ENCODE peak calls at places on chromosomes 2 and 18, in eight cellular contexts. One of them, this sample, is unnamed. For H3K4me1, the result is how much of the 10 kb centered on the place peaks cover.

GRCh38 chr2:145286716-145287115 is 766.8 kb upstream of the ZEB2 start:
- DNase-seq in astrocyte: no peak
- DNase-seq in transverse colon: no peak
- DNase-seq in foreskin keratinocyte: no peak
- DNase-seq in mucosa of descending colon: no peak
- DNase-seq in mammary epithelial cell: no peak
- DNase-seq in effector memory CD4-positive, alpha-beta T cell: no peak
- DNase-seq in K562: no peak
- DNase-seq in this sample: no peak

GRCh38 chr2:157657858-157658257 is 29.2 kb upstream of the ACVR1C start:
- DNase-seq in mucosa of descending colon: no peak
- DNase-seq in effector memory CD4-positive, alpha-beta T cell: no peak
- DNase-seq in astrocyte: no peak
- DNase-seq in transverse colon: no peak
- DNase-seq in mammary epithelial cell: no peak
- DNase-seq in foreskin keratinocyte: no peak
- DNase-seq in K562: no peak
- DNase-seq in this sample: no peak

GRCh38 chr2:205877501-205877900 is 195.2 kb downstream of the NRP2 start:
- DNase-seq in mucosa of descending colon: no peak
- DNase-seq in foreskin keratinocyte: no peak
- DNase-seq in astrocyte: no peak
- DNase-seq in effector memory CD4-positive, alpha-beta T cell: no peak
- DNase-seq in K562: no peak
- DNase-seq in mammary epithelial cell: no peak
- DNase-seq in transverse colon: no peak
- DNase-seq in this sample: no peak

GRCh38 chr2:191109888-191110287 is 40.9 kb downstream of the STAT4 start:
- DNase-seq in foreskin keratinocyte: no peak
- DNase-seq in mucosa of descending colon: no peak
- DNase-seq in astrocyte: peak
- DNase-seq in effector memory CD4-positive, alpha-beta T cell: no peak
- DNase-seq in K562: no peak
- DNase-seq in transverse colon: no peak
- DNase-seq in mammary epithelial cell: no peak
- DNase-seq in this sample: no peak

GRCh38 chr2:9228088-9228751 is 21.6 kb downstream of the ASAP2 start:
- DNase-seq in transverse colon: no peak
- DNase-seq in effector memory CD4-positive, alpha-beta T cell: no peak
- DNase-seq in K562: no peak
- DNase-seq in foreskin keratinocyte: no peak
- DNase-seq in mammary epithelial cell: no peak
- DNase-seq in astrocyte: peak
- DNase-seq in mucosa of descending colon: no peak
- DNase-seq in this sample: no peak

GRCh38 chr2:96507957-96508520 is 2.9 kb upstream of the NEURL3 start:
- DNase-seq in astrocyte: no peak
- DNase-seq in foreskin keratinocyte: no peak
- DNase-seq in mucosa of descending colon: peak
- DNase-seq in mammary epithelial cell: peak
- DNase-seq in transverse colon: peak
- DNase-seq in K562: peak
- DNase-seq in effector memory CD4-positive, alpha-beta T cell: peak
- DNase-seq in this sample: peak

GRCh38 chr2:104375206-104375605 is 478.7 kb upstream of the POU3F3 start:
- DNase-seq in mammary epithelial cell: no peak
- DNase-seq in foreskin keratinocyte: no peak
- DNase-seq in astrocyte: no peak
- DNase-seq in mucosa of descending colon: no peak
- DNase-seq in K562: no peak
- DNase-seq in effector memory CD4-positive, alpha-beta T cell: no peak
- DNase-seq in transverse colon: no peak
- DNase-seq in this sample: no peak

GRCh38 chr18:24227976-24228660 is 89.3 kb downstream of the CABYR start:
- DNase-seq in transverse colon: no peak
- DNase-seq in K562: no peak
- DNase-seq in foreskin keratinocyte: no peak
- DNase-seq in mammary epithelial cell: peak
- DNase-seq in mucosa of descending colon: no peak
- DNase-seq in effector memory CD4-positive, alpha-beta T cell: no peak
- DNase-seq in astrocyte: peak
- DNase-seq in this sample: peak

GRCh38 chr2:64275174-64275466 is 130.9 kb upstream of the PELI1 start:
- DNase-seq in mucosa of descending colon: no peak
- DNase-seq in mammary epithelial cell: no peak
- DNase-seq in foreskin keratinocyte: no peak
- DNase-seq in astrocyte: no peak
- DNase-seq in effector memory CD4-positive, alpha-beta T cell: no peak
- DNase-seq in transverse colon: no peak
- DNase-seq in K562: no peak
- DNase-seq in this sample: no peak

GRCh38 chr2:45128580-45128997 is 119.3 kb upstream of the SIX2 start:
- DNase-seq in foreskin keratinocyte: peak
- DNase-seq in K562: no peak
- DNase-seq in transverse colon: no peak
- DNase-seq in astrocyte: peak
- DNase-seq in effector memory CD4-positive, alpha-beta T cell: no peak
- DNase-seq in mucosa of descending colon: no peak
- DNase-seq in mammary epithelial cell: peak
- DNase-seq in this sample: no peak

GRCh38 chr18:21183670-21184069 is 58.4 kb upstream of the GREB1L start:
- DNase-seq in astrocyte: no peak
- DNase-seq in transverse colon: no peak
- DNase-seq in effector memory CD4-positive, alpha-beta T cell: no peak
- DNase-seq in foreskin keratinocyte: peak
- DNase-seq in mucosa of descending colon: no peak
- DNase-seq in K562: no peak
- DNase-seq in mammary epithelial cell: peak
- DNase-seq in this sample: no peak

GRCh38 chr18:29041976-29042375 is 865.0 kb upstream of the CDH2 start:
- DNase-seq in K562: no peak
- DNase-seq in astrocyte: no peak
- DNase-seq in foreskin keratinocyte: no peak
- DNase-seq in effector memory CD4-positive, alpha-beta T cell: no peak
- DNase-seq in mammary epithelial cell: peak
- DNase-seq in transverse colon: no peak
- DNase-seq in mucosa of descending colon: no peak
- DNase-seq in this sample: no peak

GRCh38 chr18:80247403-80247916 is at the start of gene PARD6G:
- DNase-seq in effector memory CD4-positive, alpha-beta T cell: peak
- DNase-seq in mammary epithelial cell: peak
- DNase-seq in K562: peak
- DNase-seq in transverse colon: peak
- DNase-seq in mucosa of descending colon: peak
- DNase-seq in astrocyte: peak
- DNase-seq in foreskin keratinocyte: no peak
- DNase-seq in this sample: peak

GRCh38 chr2:41847744-41848441 is 199.9 kb upstream of the PKDCC start:
- DNase-seq in foreskin keratinocyte: no peak
- DNase-seq in astrocyte: no peak
- DNase-seq in mammary epithelial cell: peak
- DNase-seq in effector memory CD4-positive, alpha-beta T cell: no peak
- DNase-seq in transverse colon: no peak
- DNase-seq in mucosa of descending colon: no peak
- DNase-seq in K562: no peak
- DNase-seq in this sample: no peak

GRCh38 chr2:238281826-238282480 is 6.5 kb downstream of the PER2 start:
- DNase-seq in K562: no peak
- DNase-seq in foreskin keratinocyte: no peak
- DNase-seq in transverse colon: no peak
- DNase-seq in mammary epithelial cell: no peak
- DNase-seq in mucosa of descending colon: peak
- DNase-seq in effector memory CD4-positive, alpha-beta T cell: no peak
- DNase-seq in astrocyte: no peak
- DNase-seq in this sample: no peak

GRCh38 chr2:689877-690510 is 12.8 kb upstream of the TMEM18 start:
- DNase-seq in astrocyte: no peak
- DNase-seq in transverse colon: no peak
- DNase-seq in effector memory CD4-positive, alpha-beta T cell: no peak
- DNase-seq in foreskin keratinocyte: no peak
- DNase-seq in mammary epithelial cell: no peak
- DNase-seq in K562: no peak
- DNase-seq in mucosa of descending colon: no peak
- DNase-seq in this sample: no peak

DNA sequence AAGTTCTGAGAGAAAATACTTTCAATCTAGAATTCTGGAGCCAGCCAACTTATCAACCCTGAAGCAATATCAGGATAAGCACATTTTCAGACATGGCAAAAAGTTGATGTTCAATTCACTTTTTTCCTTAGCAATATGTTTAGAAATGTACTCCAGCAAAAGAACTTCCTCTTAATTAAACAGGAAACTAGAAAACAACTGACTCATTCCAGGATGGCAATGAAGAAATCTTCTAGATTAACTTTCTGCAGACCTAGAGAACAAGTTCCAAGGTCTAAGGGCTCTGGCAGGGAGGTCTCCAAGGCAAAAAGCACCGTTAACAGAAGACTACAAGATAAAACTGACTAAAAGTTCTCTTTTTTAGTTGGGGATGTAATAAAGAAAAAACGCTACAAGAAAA is 69.2 kb upstream of the VWC2L start:
- DNase-seq in transverse colon: no peak
- DNase-seq in mucosa of descending colon: no peak
- DNase-seq in effector memory CD4-positive, alpha-beta T cell: no peak
- DNase-seq in astrocyte: no peak
- DNase-seq in foreskin keratinocyte: no peak
- DNase-seq in mammary epithelial cell: peak
- DNase-seq in K562: no peak
- DNase-seq in this sample: no peak
- H3K4me1 ChIP-seq in transverse colon: under half
- H3K4me1 ChIP-seq in mucosa of descending colon: under half
- H3K4me1 ChIP-seq in effector memory CD4-positive, alpha-beta T cell: under half
- H3K4me1 ChIP-seq in astrocyte: under half
- H3K4me1 ChIP-seq in foreskin keratinocyte: under half
- H3K4me1 ChIP-seq in mammary epithelial cell: under half
- H3K4me1 ChIP-seq in K562: under half
- H3K4me1 ChIP-seq in this sample: under half

DNA sequence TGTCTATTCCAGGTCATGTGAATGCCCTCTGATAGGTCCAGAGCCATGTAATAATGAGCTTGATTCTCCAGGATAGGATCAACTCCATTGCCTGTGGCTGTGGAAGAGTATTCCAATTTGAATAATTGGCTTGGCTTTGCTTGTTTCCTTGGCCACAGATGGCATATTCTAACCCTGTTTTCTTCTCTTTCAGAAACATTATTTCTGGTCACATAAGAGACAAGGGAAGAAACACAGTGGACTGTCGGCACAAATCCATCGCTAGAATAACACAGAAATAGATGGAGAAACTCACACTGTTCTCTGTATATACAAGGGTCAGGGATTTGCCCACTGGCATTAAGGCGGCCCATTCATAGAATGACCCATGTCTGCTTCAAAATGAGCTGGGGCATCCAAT is 278.4 kb upstream of the CCDC68 start:
- DNase-seq in mucosa of descending colon: no peak
- DNase-seq in astrocyte: no peak
- DNase-seq in effector memory CD4-positive, alpha-beta T cell: no peak
- DNase-seq in K562: no peak
- DNase-seq in transverse colon: no peak
- DNase-seq in mammary epithelial cell: no peak
- DNase-seq in foreskin keratinocyte: no peak
- DNase-seq in this sample: no peak
- H3K4me1 ChIP-seq in mucosa of descending colon: under half
- H3K4me1 ChIP-seq in astrocyte: under half
- H3K4me1 ChIP-seq in effector memory CD4-positive, alpha-beta T cell: under half
- H3K4me1 ChIP-seq in K562: under half
- H3K4me1 ChIP-seq in transverse colon: under half
- H3K4me1 ChIP-seq in mammary epithelial cell: under half
- H3K4me1 ChIP-seq in foreskin keratinocyte: under half
- H3K4me1 ChIP-seq in this sample: under half

GRCh38 chr2:197891897-197892442 is 87.6 kb downstream of the PLCL1 start:
- DNase-seq in foreskin keratinocyte: no peak
- DNase-seq in mucosa of descending colon: no peak
- DNase-seq in K562: no peak
- DNase-seq in astrocyte: no peak
- DNase-seq in mammary epithelial cell: no peak
- DNase-seq in effector memory CD4-positive, alpha-beta T cell: no peak
- DNase-seq in transverse colon: no peak
- DNase-seq in this sample: no peak
- H3K4me1 ChIP-seq in foreskin keratinocyte: under half
- H3K4me1 ChIP-seq in mucosa of descending colon: under half
- H3K4me1 ChIP-seq in K562: under half
- H3K4me1 ChIP-seq in astrocyte: under half
- H3K4me1 ChIP-seq in mammary epithelial cell: under half
- H3K4me1 ChIP-seq in effector memory CD4-positive, alpha-beta T cell: under half
- H3K4me1 ChIP-seq in transverse colon: under half
- H3K4me1 ChIP-seq in this sample: under half

GRCh38 chr2:38095996-38096861 is 20.3 kb upstream of the CYP1B1 start:
- DNase-seq in transverse colon: no peak
- DNase-seq in K562: no peak
- DNase-seq in astrocyte: no peak
- DNase-seq in mucosa of descending colon: no peak
- DNase-seq in foreskin keratinocyte: no peak
- DNase-seq in mammary epithelial cell: peak
- DNase-seq in effector memory CD4-positive, alpha-beta T cell: no peak
- DNase-seq in this sample: peak

GRCh38 chr2:38098351-38099095 is 22.6 kb upstream of the CYP1B1 start:
- DNase-seq in transverse colon: no peak
- DNase-seq in mammary epithelial cell: peak
- DNase-seq in mucosa of descending colon: no peak
- DNase-seq in astrocyte: no peak
- DNase-seq in effector memory CD4-positive, alpha-beta T cell: no peak
- DNase-seq in foreskin keratinocyte: no peak
- DNase-seq in K562: no peak
- DNase-seq in this sample: no peak

GRCh38 chr2:38099096-38099997 is 23.4 kb upstream of the CYP1B1 start:
- DNase-seq in mucosa of descending colon: no peak
- DNase-seq in transverse colon: no peak
- DNase-seq in foreskin keratinocyte: no peak
- DNase-seq in astrocyte: no peak
- DNase-seq in effector memory CD4-positive, alpha-beta T cell: no peak
- DNase-seq in mammary epithelial cell: no peak
- DNase-seq in K562: no peak
- DNase-seq in this sample: peak

GRCh38 chr2:38095655-38095995 is 19.7 kb upstream of the CYP1B1 start:
- DNase-seq in astrocyte: no peak
- DNase-seq in K562: no peak
- DNase-seq in transverse colon: no peak
- DNase-seq in effector memory CD4-positive, alpha-beta T cell: no peak
- DNase-seq in mammary epithelial cell: no peak
- DNase-seq in foreskin keratinocyte: no peak
- DNase-seq in mucosa of descending colon: no peak
- DNase-seq in this sample: no peak

DNA sequence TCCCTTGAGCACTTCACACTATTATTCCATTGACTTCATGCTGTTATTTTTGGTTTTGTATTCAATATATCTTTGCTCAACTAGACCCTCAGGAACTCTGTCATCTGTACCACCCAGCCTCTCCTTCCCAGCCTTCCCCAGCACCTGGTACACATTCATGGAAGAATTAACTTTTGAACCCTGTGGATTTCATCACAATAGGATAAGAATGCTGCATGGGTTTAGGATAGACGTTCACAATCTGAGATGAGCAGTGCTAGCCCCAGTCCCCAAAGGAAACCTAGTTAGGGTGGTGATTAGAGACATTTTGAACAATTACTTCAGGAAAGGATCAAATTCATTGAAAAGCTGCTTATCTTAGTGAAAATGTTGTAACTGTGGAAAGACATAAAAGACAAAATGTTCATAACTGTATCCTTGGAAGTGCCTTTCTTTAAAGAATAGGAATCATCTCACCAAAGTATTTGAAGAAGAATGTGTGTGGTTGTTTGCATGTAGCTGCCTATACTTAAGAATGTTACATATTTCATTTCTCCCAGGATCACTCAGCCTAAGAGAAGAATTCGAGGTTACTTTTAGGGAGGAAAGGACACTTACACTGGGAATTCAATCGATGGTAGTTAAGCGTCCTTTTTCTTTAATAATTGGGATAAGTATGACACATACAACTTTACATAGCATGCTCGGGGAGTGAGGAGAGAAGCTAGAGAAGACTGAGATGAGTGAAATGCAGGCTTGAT is 21.8 kb upstream of the CYP1B1 start:
- DNase-seq in astrocyte: peak
- DNase-seq in K562: no peak
- DNase-seq in effector memory CD4-positive, alpha-beta T cell: no peak
- DNase-seq in mammary epithelial cell: peak
- DNase-seq in transverse colon: no peak
- DNase-seq in foreskin keratinocyte: no peak
- DNase-seq in mucosa of descending colon: no peak
- DNase-seq in this sample: peak
- H3K4me1 ChIP-seq in astrocyte: under half
- H3K4me1 ChIP-seq in K562: under half
- H3K4me1 ChIP-seq in effector memory CD4-positive, alpha-beta T cell: under half
- H3K4me1 ChIP-seq in mammary epithelial cell: half or more
- H3K4me1 ChIP-seq in transverse colon: under half
- H3K4me1 ChIP-seq in foreskin keratinocyte: under half
- H3K4me1 ChIP-seq in mucosa of descending colon: under half
- H3K4me1 ChIP-seq in this sample: under half